ENCODE peak calls at places on chromosomes 2 and 18, in nine cellular contexts. V is neural crest cell, Z is upper lobe of right lung, E is Peyer's patch, T is dorsolateral prefrontal cortex, I is tibial artery, J is osteocyte, L is GM12864, S is left ventricle myocardium inferior. G is an unnamed sample.

GRCh38 chr2:143087033-143087432 is 42.2 kb upstream of the ARHGAP15 start:
- DNase-seq in L (no peak), S (no peak), E (no peak), I (no peak), T (no peak), Z (no peak), J (no peak), V (no peak), G (no peak)

GRCh38 chr18:2146092-2146491 is 425.2 kb downstream of the METTL4 start:
- DNase-seq in S (no peak), J (no peak), L (no peak), V (no peak), E (no peak), I (no peak), T (no peak), Z (no peak), G (no peak)

GRCh38 chr2:73980566-73980965 is 4.1 kb upstream of the TET3 start:
- DNase-seq in V (no peak), S (no peak), Z (no peak), I (no peak), E (no peak), T (no peak), L (no peak), J (no peak), G (no peak)

GRCh38 chr2:180707867-180708205 is 272.6 kb upstream of the UBE2E3 start:
- DNase-seq in I (peak), T (no peak), S (no peak), Z (no peak), L (no peak), V (no peak), E (peak), J (no peak), G (no peak)

GRCh38 chr2:145016711-145017110 is 496.8 kb upstream of the ZEB2 start:
- DNase-seq in I (no peak), S (no peak), E (no peak), Z (no peak), J (no peak), T (no peak), L (no peak), V (no peak), G (no peak)

GRCh38 chr18:21203096-21203495 is 38.9 kb upstream of the GREB1L start:
- DNase-seq in V (no peak), I (no peak), Z (no peak), T (no peak), S (no peak), J (no peak), L (no peak), E (no peak), G (no peak)

GRCh38 chr2:217897816-217898806 is 104.7 kb downstream of the TNS1 start:
- DNase-seq in V (no peak), E (no peak), J (no peak), L (no peak), I (peak), Z (peak), T (no peak), S (peak), G (no peak)

GRCh38 chr18:26473721-26474120 is 74.6 kb downstream of the KCTD1 start:
- DNase-seq in Z (no peak), V (no peak), S (no peak), J (no peak), T (no peak), E (no peak), L (no peak), I (no peak), G (no peak)

GRCh38 chr2:4901092-4901735 is 791.0 kb upstream of the SOX11 start:
- DNase-seq in V (no peak), Z (no peak), S (no peak), L (no peak), E (no peak), T (no peak), J (no peak), I (no peak), G (no peak)

GRCh38 chr2:212816267-212816666 is 277.7 kb upstream of the ERBB4 start:
- DNase-seq in L (no peak), I (no peak), V (no peak), Z (no peak), T (no peak), S (no peak), E (no peak), J (no peak), G (no peak)

GRCh38 chr2:25165992-25166618 is 2.3 kb downstream of the POMC start:
- DNase-seq in T (no peak), L (peak), V (no peak), J (no peak), Z (no peak), I (no peak), S (no peak), E (peak), G (no peak)
- TF ChIP-seq CTCF in T (peak), L (peak), V (peak), J (peak), Z (peak), I (no peak), S (peak), E (peak), G (no peak)

GRCh38 chr18:52992041-52992440 is 652.0 kb downstream of the DCC start:
- DNase-seq in L (no peak), S (no peak), V (no peak), I (no peak), E (no peak), Z (no peak), J (no peak), T (no peak), G (no peak)
- TF ChIP-seq CTCF in L (no peak), S (peak), V (peak), I (no peak), E (no peak), Z (peak), J (no peak), T (peak), G (no peak)

DNA sequence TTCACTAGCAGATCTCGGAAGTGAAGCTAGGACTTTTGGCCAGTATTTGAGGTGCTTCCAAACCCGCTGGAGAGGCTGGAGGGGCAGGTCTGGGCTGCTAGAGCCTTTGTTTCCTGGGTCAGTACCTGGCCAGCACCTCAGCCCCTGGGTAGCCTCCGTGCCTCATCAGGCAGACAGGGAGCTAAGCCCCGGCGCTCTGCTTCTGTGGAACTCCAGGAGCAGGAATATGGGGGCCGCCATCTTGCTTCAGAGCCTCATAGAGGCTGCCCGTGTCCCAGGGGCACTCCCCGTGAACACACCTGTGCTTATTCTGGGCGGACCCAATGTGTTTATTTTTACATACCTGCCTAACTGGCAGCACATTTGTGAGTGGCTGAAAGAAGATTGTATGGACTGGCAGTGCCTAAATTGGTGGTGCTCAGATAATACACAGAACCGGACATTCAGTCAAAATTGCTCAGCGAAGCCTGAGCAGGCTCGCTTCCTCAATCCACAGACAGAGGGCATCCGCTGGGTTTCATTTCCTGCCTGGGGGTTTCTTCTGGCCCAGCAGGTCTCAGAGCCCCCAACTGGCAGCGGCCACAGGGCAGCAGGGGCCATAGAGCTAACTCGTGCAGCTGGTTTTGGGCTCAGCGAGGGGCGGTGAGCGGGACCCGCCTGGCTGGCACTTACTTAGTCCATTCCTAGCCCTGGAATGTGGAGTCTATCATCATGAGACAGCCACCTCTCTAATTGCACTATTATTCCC is 176.8 kb upstream of the ALKAL2 start:
- DNase-seq in S (no peak), I (no peak), Z (no peak), L (no peak), T (no peak), E (peak), V (no peak), J (no peak), G (no peak)
- TF ChIP-seq CTCF in S (no peak), I (no peak), Z (no peak), L (no peak), T (no peak), E (no peak), V (no peak), J (no peak), G (no peak)

GRCh38 chr18:61001138-61001537 is 332.1 kb upstream of the CDH20 start:
- DNase-seq in T (no peak), S (no peak), V (no peak), Z (no peak), L (no peak), E (no peak), J (no peak), I (no peak), G (no peak)

GRCh38 chr18:60996822-60997221 is 336.4 kb upstream of the CDH20 start:
- DNase-seq in E (no peak), S (no peak), Z (no peak), J (no peak), I (no peak), T (no peak), V (no peak), L (no peak), G (no peak)
- TF ChIP-seq CTCF in E (no peak), S (no peak), Z (no peak), J (no peak), I (no peak), T (no peak), V (no peak), L (no peak), G (no peak)

GRCh38 chr18:41939326-41939725 is 15.7 kb upstream of the PIK3C3 start:
- DNase-seq in J (no peak), Z (no peak), V (no peak), T (no peak), I (no peak), S (no peak), E (no peak), L (no peak), G (no peak)

GRCh38 chr18:41936471-41937134 is 18.4 kb upstream of the PIK3C3 start:
- DNase-seq in T (no peak), J (no peak), S (no peak), V (no peak), E (no peak), I (no peak), Z (no peak), L (no peak), G (no peak)

GRCh38 chr18:41940506-41941215 is 14.4 kb upstream of the PIK3C3 start:
- DNase-seq in L (no peak), T (no peak), S (no peak), J (no peak), V (no peak), I (no peak), E (no peak), Z (no peak), G (no peak)

GRCh38 chr18:41942254-41942653 is 12.8 kb upstream of the PIK3C3 start:
- DNase-seq in Z (no peak), T (no peak), I (no peak), L (no peak), J (no peak), E (no peak), V (no peak), S (no peak), G (no peak)

GRCh38 chr18:41938445-41938844 is 16.6 kb upstream of the PIK3C3 start:
- DNase-seq in L (no peak), E (no peak), T (no peak), S (no peak), Z (no peak), I (no peak), J (no peak), V (no peak), G (no peak)
- TF ChIP-seq CTCF in L (no peak), E (no peak), T (no peak), S (no peak), Z (no peak), I (no peak), J (no peak), V (no peak), G (no peak)

DNA sequence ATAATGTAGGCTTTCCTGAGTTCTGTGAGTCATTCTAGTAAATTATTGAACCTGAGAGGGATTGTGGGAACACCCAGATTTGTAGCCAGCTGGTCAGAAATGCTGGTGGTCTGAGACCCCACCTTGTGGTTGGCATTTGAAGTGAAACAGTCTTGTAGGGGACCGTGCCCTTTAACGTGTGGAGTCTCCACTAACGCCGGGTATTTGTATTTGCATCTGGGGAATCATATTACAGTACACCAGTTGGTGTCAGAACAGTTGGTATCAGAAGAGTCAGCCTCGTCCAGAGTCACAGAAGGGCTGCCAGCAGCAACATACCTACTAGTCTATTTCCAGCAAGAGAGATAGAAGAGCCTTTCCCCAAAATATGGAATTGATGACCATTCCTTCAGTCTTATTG is 38.3 kb upstream of the PTPN4 start:
- DNase-seq in E (no peak), V (no peak), T (no peak), Z (no peak), I (no peak), J (no peak), L (no peak), S (peak), G (no peak)
- TF ChIP-seq CTCF in E (no peak), V (no peak), T (no peak), Z (no peak), I (no peak), J (no peak), L (no peak), S (peak), G (no peak)

DNA sequence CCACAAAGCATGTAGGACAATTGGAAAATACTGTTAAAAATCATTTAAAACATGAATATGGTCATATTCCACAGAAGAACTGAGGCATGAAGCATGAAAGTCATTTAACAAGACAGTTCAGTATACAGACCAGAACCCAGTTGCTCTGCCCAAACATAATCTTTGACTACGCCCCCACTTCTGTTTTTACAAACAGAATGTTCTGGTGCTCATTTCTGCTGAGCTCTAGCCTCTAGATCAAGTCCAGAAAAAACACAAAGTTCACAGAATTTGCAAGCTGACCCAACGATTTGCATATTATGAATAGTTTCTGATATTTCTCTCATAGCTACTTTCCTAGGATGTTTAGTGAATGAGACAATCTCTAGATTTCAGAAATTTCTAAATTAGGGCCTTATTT is 424.9 kb downstream of the PID1 start:
- DNase-seq in V (no peak), L (no peak), Z (no peak), I (no peak), T (no peak), S (no peak), J (no peak), E (no peak), G (no peak)
- TF ChIP-seq CTCF in V (no peak), L (no peak), Z (no peak), I (no peak), T (no peak), S (no peak), J (no peak), E (no peak), G (no peak)

G was measured in mesothelial cell of epicardium.